ENCODE peak calls at places on chromosome 17, in seven cellular contexts. U, Y, M, L, R, W and T are unnamed samples. For H3K79me1, the result is how much of the 10 kb centered on the place peaks cover.

GRCh38 chr17:59404471-59404870 is 73.0 kb downstream of the YPEL2 start:
- DNase-seq in U (no peak), W (no peak), M (no peak), Y (no peak), R (no peak), L (no peak), T (no peak)

GRCh38 chr17:29345066-29345465 is 45.1 kb upstream of the TAOK1 start:
- DNase-seq in Y (no peak), W (no peak), M (no peak), R (peak), U (no peak), L (no peak), T (no peak)

GRCh38 chr17:33261911-33262665 is 31.0 kb downstream of the ASIC2 start:
- DNase-seq in R (no peak), L (no peak), M (no peak), U (no peak), W (no peak), Y (no peak), T (no peak)

GRCh38 chr17:49703557-49704277 is 4.0 kb downstream of the SLC35B1 start:
- DNase-seq in R (peak), W (peak), L (peak), Y (peak), U (peak), M (no peak), T (no peak)

GRCh38 chr17:60577147-60577925 is 22.7 kb upstream of the PPM1D start:
- DNase-seq in M (no peak), U (peak), L (peak), Y (no peak), R (peak), W (peak), T (no peak)

GRCh38 chr17:78387982-78388941 is 9.8 kb downstream of the PGS1 start:
- DNase-seq in M (no peak), L (no peak), R (no peak), W (peak), Y (no peak), U (peak), T (no peak)

GRCh38 chr17:51035436-51035835 is 85.2 kb downstream of the SPAG9 start:
- DNase-seq in M (no peak), U (peak), R (no peak), Y (peak), L (no peak), W (peak), T (peak)

GRCh38 chr17:60086822-60087591 is 8.3 kb upstream of the HEATR6 start:
- DNase-seq in L (no peak), W (peak), Y (peak), M (no peak), R (no peak), U (peak), T (no peak)

GRCh38 chr17:60600490-60601431 is 768 bp downstream of the PPM1D start:
- DNase-seq in L (peak), R (peak), W (peak), M (peak), Y (peak), U (peak), T (peak)

GRCh38 chr17:77537566-77537965 is 396.8 kb downstream of the SEC14L1 start:
- DNase-seq in Y (no peak), W (no peak), M (no peak), U (no peak), L (no peak), R (no peak), T (no peak)

GRCh38 chr17:35117984-35118383 is 1.7 kb downstream of the RAD51D start:
- DNase-seq in W (peak), M (no peak), R (no peak), Y (no peak), L (no peak), U (peak), T (no peak)

GRCh38 chr17:73156166-73156840 is 8.5 kb upstream of the SSTR2 start:
- DNase-seq in Y (peak), L (peak), W (peak), R (peak), U (peak), M (peak), T (peak)

GRCh38 chr17:45225964-45226530 is 4.4 kb downstream of the FMNL1 start:
- DNase-seq in M (no peak), R (no peak), Y (no peak), U (no peak), W (no peak), L (peak), T (no peak)

GRCh38 chr17:44417553-44417952 is 28.1 kb upstream of the ITGA2B start:
- DNase-seq in M (no peak), Y (peak), L (no peak), W (peak), R (peak), U (peak), T (no peak)

GRCh38 chr17:1491406-1492248 is 859 bp downstream of the MYO1C start:
- DNase-seq in U (no peak), W (peak), Y (no peak), M (peak), R (peak), L (no peak), T (no peak)

GRCh38 chr17:46719889-46720288 is 98.6 kb downstream of the WNT3 start:
- DNase-seq in Y (no peak), R (no peak), U (no peak), L (no peak), W (no peak), M (no peak), T (no peak)

GRCh38 chr17:17408236-17408794 is 68.5 kb upstream of the MED9 start:
- DNase-seq in Y (no peak), R (no peak), L (no peak), M (no peak), W (no peak), U (peak), T (no peak)

GRCh38 chr17:6903516-6903915 is 72.0 kb upstream of the TEKT1 start:
- DNase-seq in Y (no peak), M (no peak), L (no peak), U (no peak), W (no peak), R (no peak), T (no peak)

GRCh38 chr17:17125136-17126084 is 80.7 kb downstream of the PLD6 start:
- DNase-seq in L (no peak), M (no peak), R (no peak), U (no peak), W (no peak), Y (no peak), T (no peak)

DNA sequence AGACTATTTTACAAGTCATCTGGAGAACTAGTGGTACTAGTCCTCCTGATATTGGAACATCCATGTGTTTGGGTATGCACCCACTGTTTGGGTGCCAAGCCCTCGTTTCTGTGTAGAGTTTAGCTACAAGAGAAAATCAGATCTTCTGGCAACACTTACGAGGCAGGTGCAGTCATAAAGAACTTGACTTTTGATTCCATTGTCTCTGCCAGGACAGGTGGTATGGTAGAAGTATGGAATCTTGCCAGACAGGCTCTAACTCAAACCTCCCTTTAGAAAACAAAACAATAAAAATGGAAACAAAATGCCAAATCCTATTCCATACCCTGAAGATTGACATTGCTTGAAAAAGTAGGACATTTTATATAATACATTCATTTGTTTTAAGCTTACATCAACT is 16.0 kb downstream of the RNF43 start:
- DNase-seq in W (no peak), L (no peak), M (no peak), R (no peak), Y (no peak), U (no peak), T (no peak)
- H3K79me1 ChIP-seq in W (under half), L (under half), M (under half), R (under half), Y (under half), U (under half), T (under half)

GRCh38 chr17:9080296-9080914 is 59.1 kb downstream of the NTN1 start:
- DNase-seq in L (no peak), Y (no peak), M (no peak), R (no peak), U (no peak), W (no peak), T (no peak)

GRCh38 chr17:9079461-9080103 is 58.3 kb downstream of the NTN1 start:
- DNase-seq in L (no peak), U (no peak), M (no peak), W (no peak), R (no peak), Y (no peak), T (no peak)

GRCh38 chr17:9086577-9086976 is 65.3 kb downstream of the NTN1 start:
- DNase-seq in M (no peak), W (no peak), U (no peak), R (no peak), L (no peak), Y (no peak), T (no peak)

GRCh38 chr17:9080983-9081382 is 59.7 kb downstream of the NTN1 start:
- DNase-seq in R (no peak), M (no peak), U (no peak), W (no peak), L (no peak), Y (no peak), T (no peak)
- H3K79me1 ChIP-seq in R (under half), M (under half), U (under half), W (under half), L (under half), Y (under half), T (under half)

GRCh38 chr17:48498168-48498840 is 32.5 kb downstream of the HOXB1 start:
- DNase-seq in R (peak), M (no peak), U (no peak), W (peak), Y (peak), L (no peak), T (no peak)
- H3K79me1 ChIP-seq in R (under half), M (under half), U (under half), W (under half), Y (under half), L (under half), T (under half)

GRCh38 chr17:15659236-15659635 is 24.9 kb downstream of the TRIM16 start:
- DNase-seq in R (peak), M (no peak), W (no peak), Y (no peak), U (no peak), L (no peak), T (no peak)

GRCh38 chr17:15659663-15660062 is 24.4 kb downstream of the TRIM16 start:
- DNase-seq in U (no peak), R (peak), W (no peak), Y (peak), M (no peak), L (peak), T (no peak)

GRCh38 chr17:15655162-15655561 is 28.9 kb downstream of the TRIM16 start:
- DNase-seq in U (no peak), M (no peak), L (no peak), W (no peak), Y (peak), R (peak), T (no peak)

GRCh38 chr17:15660077-15660476 is 24.0 kb downstream of the TRIM16 start:
- DNase-seq in R (no peak), U (no peak), W (no peak), M (no peak), L (no peak), Y (no peak), T (no peak)

GRCh38 chr17:15657868-15658775 is 26.0 kb downstream of the TRIM16 start:
- DNase-seq in L (no peak), U (no peak), R (peak), M (no peak), W (no peak), Y (no peak), T (no peak)
- H3K79me1 ChIP-seq in L (under half), U (under half), R (under half), M (under half), W (under half), Y (under half), T (under half)

GRCh38 chr17:79453481-79453880 is 157.4 kb downstream of the RBFOX3 start:
- DNase-seq in R (no peak), Y (no peak), L (no peak), U (no peak), M (no peak), W (no peak), T (no peak)

GRCh38 chr17:79454826-79455225 is 156.0 kb downstream of the RBFOX3 start:
- DNase-seq in W (no peak), U (no peak), L (no peak), M (no peak), Y (no peak), R (no peak), T (no peak)

GRCh38 chr17:79451167-79451566 is 159.7 kb downstream of the RBFOX3 start:
- DNase-seq in L (no peak), U (no peak), Y (no peak), R (no peak), M (no peak), W (no peak), T (no peak)

GRCh38 chr17:79455636-79456035 is 155.2 kb downstream of the RBFOX3 start:
- DNase-seq in M (no peak), U (no peak), Y (no peak), R (no peak), L (no peak), W (no peak), T (no peak)

GRCh38 chr17:79452706-79453105 is 158.1 kb downstream of the RBFOX3 start:
- DNase-seq in W (no peak), R (no peak), Y (no peak), U (no peak), L (no peak), M (no peak), T (no peak)
- H3K79me1 ChIP-seq in W (under half), R (under half), Y (under half), U (under half), L (under half), M (under half), T (under half)

GRCh38 chr17:74239169-74239568 is 25.8 kb downstream of the TTYH2 start:
- DNase-seq in W (no peak), R (peak), Y (no peak), M (no peak), L (no peak), U (no peak), T (no peak)
- H3K79me1 ChIP-seq in W (under half), R (under half), Y (under half), M (under half), L (under half), U (under half), T (under half)